ENCODE peak calls at places on chromosome 1, in six cellular contexts. A is stomach, B is IMR-90, M is A549, U is colonic mucosa, G is ovary. Z is an unnamed sample. For H3K4me1, the result is how much of the 10 kb centered on the place peaks cover.

GRCh38 chr1:28512058-28512611 is 6.3 kb downstream of the RCC1 start:
- DNase-seq in A (no peak), B (peak), M (no peak), U (no peak), G (no peak), Z (no peak)

GRCh38 chr1:22122273-22123070 is 20.4 kb downstream of the WNT4 start:
- DNase-seq in A (no peak), B (no peak), M (no peak), U (no peak), G (no peak), Z (no peak)

GRCh38 chr1:94240822-94241221 is 3.4 kb upstream of the ARHGAP29 start:
- DNase-seq in A (no peak), B (peak), M (no peak), U (no peak), G (no peak), Z (no peak)

GRCh38 chr1:90114521-90115141 is 119.7 kb downstream of the ZNF326 start:
- DNase-seq in A (no peak), B (peak), M (peak), U (no peak), G (no peak), Z (peak)

GRCh38 chr1:116382321-116382720 is 9.3 kb downstream of the ATP1A1 start:
- DNase-seq in A (no peak), B (peak), M (no peak), U (no peak), G (no peak), Z (no peak)

GRCh38 chr1:240820816-240821215 is 208.9 kb upstream of the GREM2 start:
- DNase-seq in A (no peak), B (no peak), M (no peak), U (no peak), G (no peak), Z (no peak)

GRCh38 chr1:226682841-226683800 is 56.0 kb downstream of the ITPKB start:
- DNase-seq in A (no peak), B (no peak), M (no peak), U (no peak), G (no peak), Z (no peak)

GRCh38 chr1:86508583-86508969 is 38.3 kb upstream of the CLCA4 start:
- DNase-seq in A (no peak), B (peak), M (no peak), U (no peak), G (no peak), Z (peak)

GRCh38 chr1:16117369-16117768 is 38.5 kb downstream of the EPHA2 start:
- DNase-seq in A (no peak), B (no peak), M (no peak), U (no peak), G (no peak), Z (no peak)

GRCh38 chr1:116947090-116947489 is 37.4 kb downstream of the PTGFRN start:
- DNase-seq in A (no peak), B (no peak), M (no peak), U (no peak), G (no peak), Z (no peak)

GRCh38 chr1:145891587-145892485 is 6.2 kb upstream of the ANKRD35 start:
- DNase-seq in A (peak), B (peak), M (peak), U (peak), G (peak), Z (peak)

GRCh38 chr1:2274968-2275475 is 46.9 kb downstream of the SKI start:
- DNase-seq in A (no peak), B (no peak), M (no peak), U (no peak), G (no peak), Z (no peak)
- H3K4me1 ChIP-seq in A (half or more), B (half or more), M (under half), U (under half), G (half or more), Z (half or more)

DNA sequence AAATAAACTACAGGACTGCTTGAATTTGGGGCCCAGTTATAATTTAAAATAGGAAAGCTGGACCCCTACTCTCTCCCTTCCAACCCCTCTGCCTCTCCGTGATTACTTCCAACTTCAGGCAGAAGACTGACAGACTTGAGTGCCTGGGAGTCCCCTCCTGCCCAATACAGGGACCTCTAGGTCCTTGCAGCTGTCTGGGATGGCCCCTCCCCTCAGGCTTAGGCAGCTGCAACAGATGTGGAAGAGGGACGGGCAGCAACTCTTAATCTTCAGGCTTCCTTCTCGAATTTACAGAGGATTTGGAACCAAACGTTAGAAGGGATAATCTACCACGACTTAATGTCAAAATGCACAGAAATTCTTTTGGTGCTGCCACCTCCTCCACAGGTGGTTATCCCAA is 2.6 kb downstream of the PEA15 start:
- DNase-seq in A (no peak), B (no peak), M (no peak), U (no peak), G (no peak), Z (no peak)
- H3K4me1 ChIP-seq in A (under half), B (under half), M (under half), U (under half), G (under half), Z (half or more)

DNA sequence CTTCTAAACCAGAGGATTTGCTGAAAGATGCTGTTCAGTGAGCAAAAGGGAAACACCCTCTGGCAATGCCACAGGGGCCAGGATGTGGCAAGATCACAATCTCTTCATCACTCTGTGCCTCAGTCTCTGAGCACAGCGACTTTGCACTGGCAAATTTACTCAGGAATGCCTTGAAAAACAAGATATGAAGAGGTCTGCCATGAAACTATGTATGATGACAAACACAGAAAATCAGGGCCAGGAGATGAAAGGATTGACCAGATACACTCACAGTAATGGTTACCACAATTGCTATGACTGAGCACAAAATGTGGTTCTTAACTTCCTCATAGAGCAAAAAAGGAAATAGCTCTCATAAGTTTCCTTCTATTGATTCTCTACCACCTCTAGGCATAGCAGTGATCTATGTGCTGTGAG is 5.8 kb downstream of the TTC13 start:
- DNase-seq in A (no peak), B (peak), M (no peak), U (peak), G (no peak), Z (peak)
- H3K4me1 ChIP-seq in A (under half), B (under half), M (under half), U (under half), G (under half), Z (under half)

GRCh38 chr1:206040328-206040727 is 12.6 kb upstream of the RHEX start:
- DNase-seq in A (no peak), B (no peak), M (no peak), U (no peak), G (no peak), Z (no peak)
- H3K4me1 ChIP-seq in A (under half), B (under half), M (under half), U (under half), G (under half), Z (under half)

Z was measured in adipocyte.